ENCODE peak calls at places on chromosomes 6 and 20, in nine cellular contexts. One of them, this sample, is unnamed.

GRCh38 chr6:18330548-18331066 is 56.5 kb upstream of the RNF144B start:
- DNase-seq in A673: no peak
- DNase-seq in mesendoderm: no peak
- DNase-seq in brain microvascular endothelial cell: no peak
- DNase-seq in HL-60: no peak
- DNase-seq in CD8-positive, alpha-beta memory T cell: no peak
- DNase-seq in heart left ventricle: no peak
- DNase-seq in transverse colon: no peak
- DNase-seq in GM23338: no peak
- DNase-seq in this sample: no peak

GRCh38 chr6:106547961-106548453 is 81.3 kb downstream of the RTN4IP1 start:
- DNase-seq in mesendoderm: peak
- DNase-seq in A673: no peak
- DNase-seq in CD8-positive, alpha-beta memory T cell: no peak
- DNase-seq in transverse colon: no peak
- DNase-seq in GM23338: peak
- DNase-seq in heart left ventricle: no peak
- DNase-seq in brain microvascular endothelial cell: peak
- DNase-seq in HL-60: no peak
- DNase-seq in this sample: no peak

GRCh38 chr6:44304282-44305199 is 8.6 kb downstream of the AARS2 start:
- DNase-seq in heart left ventricle: no peak
- DNase-seq in CD8-positive, alpha-beta memory T cell: peak
- DNase-seq in A673: peak
- DNase-seq in brain microvascular endothelial cell: peak
- DNase-seq in mesendoderm: peak
- DNase-seq in GM23338: peak
- DNase-seq in transverse colon: no peak
- DNase-seq in HL-60: no peak
- DNase-seq in this sample: no peak

GRCh38 chr6:155126727-155127439 is 131.8 kb downstream of the TIAM2 start:
- DNase-seq in heart left ventricle: no peak
- DNase-seq in A673: no peak
- DNase-seq in brain microvascular endothelial cell: peak
- DNase-seq in mesendoderm: peak
- DNase-seq in GM23338: no peak
- DNase-seq in transverse colon: no peak
- DNase-seq in HL-60: no peak
- DNase-seq in CD8-positive, alpha-beta memory T cell: no peak
- DNase-seq in this sample: no peak

GRCh38 chr6:111841822-111842221 is 31.4 kb downstream of the FYN start:
- DNase-seq in brain microvascular endothelial cell: peak
- DNase-seq in heart left ventricle: no peak
- DNase-seq in mesendoderm: no peak
- DNase-seq in HL-60: peak
- DNase-seq in GM23338: no peak
- DNase-seq in transverse colon: peak
- DNase-seq in A673: no peak
- DNase-seq in CD8-positive, alpha-beta memory T cell: peak
- DNase-seq in this sample: peak

GRCh38 chr6:74574794-74575193 is 631.1 kb downstream of the COL12A1 start:
- DNase-seq in A673: peak
- DNase-seq in brain microvascular endothelial cell: peak
- DNase-seq in mesendoderm: peak
- DNase-seq in heart left ventricle: no peak
- DNase-seq in transverse colon: no peak
- DNase-seq in HL-60: no peak
- DNase-seq in CD8-positive, alpha-beta memory T cell: no peak
- DNase-seq in GM23338: peak
- DNase-seq in this sample: no peak

GRCh38 chr20:56827763-56828162 is 198.7 kb downstream of the TFAP2C start:
- DNase-seq in brain microvascular endothelial cell: no peak
- DNase-seq in heart left ventricle: no peak
- DNase-seq in GM23338: no peak
- DNase-seq in HL-60: no peak
- DNase-seq in CD8-positive, alpha-beta memory T cell: no peak
- DNase-seq in mesendoderm: no peak
- DNase-seq in transverse colon: no peak
- DNase-seq in A673: no peak
- DNase-seq in this sample: no peak

GRCh38 chr6:38646166-38646565 is 6.4 kb upstream of the BTBD9 start:
- DNase-seq in HL-60: no peak
- DNase-seq in CD8-positive, alpha-beta memory T cell: no peak
- DNase-seq in A673: no peak
- DNase-seq in heart left ventricle: no peak
- DNase-seq in GM23338: peak
- DNase-seq in mesendoderm: peak
- DNase-seq in brain microvascular endothelial cell: no peak
- DNase-seq in transverse colon: no peak
- DNase-seq in this sample: no peak

GRCh38 chr20:25039697-25040437 is 18.1 kb downstream of the ACSS1 start:
- DNase-seq in GM23338: no peak
- DNase-seq in HL-60: no peak
- DNase-seq in CD8-positive, alpha-beta memory T cell: no peak
- DNase-seq in brain microvascular endothelial cell: no peak
- DNase-seq in transverse colon: peak
- DNase-seq in heart left ventricle: peak
- DNase-seq in A673: no peak
- DNase-seq in mesendoderm: no peak
- DNase-seq in this sample: peak

GRCh38 chr6:617485-618100 is 39.3 kb downstream of the HUS1B start:
- DNase-seq in CD8-positive, alpha-beta memory T cell: no peak
- DNase-seq in heart left ventricle: no peak
- DNase-seq in A673: no peak
- DNase-seq in transverse colon: no peak
- DNase-seq in brain microvascular endothelial cell: no peak
- DNase-seq in HL-60: no peak
- DNase-seq in GM23338: peak
- DNase-seq in mesendoderm: peak
- DNase-seq in this sample: no peak

GRCh38 chr20:3068075-3068474 is 3.3 kb upstream of the OXT start:
- DNase-seq in heart left ventricle: no peak
- DNase-seq in A673: no peak
- DNase-seq in GM23338: no peak
- DNase-seq in transverse colon: no peak
- DNase-seq in brain microvascular endothelial cell: no peak
- DNase-seq in HL-60: no peak
- DNase-seq in mesendoderm: no peak
- DNase-seq in CD8-positive, alpha-beta memory T cell: no peak
- DNase-seq in this sample: no peak

DNA sequence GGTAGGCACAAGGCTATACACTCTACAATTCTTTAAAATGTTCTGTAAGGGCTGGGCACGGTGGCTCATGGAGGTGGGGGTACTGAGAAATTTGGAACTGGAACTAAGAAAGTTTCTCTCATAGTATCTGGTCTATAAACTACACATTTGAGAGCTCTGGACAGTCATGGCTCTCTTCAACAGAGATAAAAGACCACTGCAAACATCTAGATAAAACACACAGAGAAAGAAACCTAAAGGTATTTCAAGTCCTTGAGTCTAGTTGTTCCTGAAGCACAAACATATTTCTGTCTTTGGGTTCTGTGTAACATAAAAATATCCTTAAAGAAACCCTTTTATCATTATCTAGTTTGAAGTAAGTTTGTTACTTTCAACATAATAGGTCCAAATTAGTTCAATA is 35.2 kb downstream of the ILRUN start:
- DNase-seq in HL-60: no peak
- DNase-seq in transverse colon: no peak
- DNase-seq in heart left ventricle: no peak
- DNase-seq in GM23338: no peak
- DNase-seq in CD8-positive, alpha-beta memory T cell: no peak
- DNase-seq in mesendoderm: no peak
- DNase-seq in A673: no peak
- DNase-seq in brain microvascular endothelial cell: no peak
- DNase-seq in this sample: no peak
- H3K27ac ChIP-seq in HL-60: no peak
- H3K27ac ChIP-seq in transverse colon: no peak
- H3K27ac ChIP-seq in heart left ventricle: no peak
- H3K27ac ChIP-seq in GM23338: no peak
- H3K27ac ChIP-seq in CD8-positive, alpha-beta memory T cell: peak
- H3K27ac ChIP-seq in mesendoderm: no peak
- H3K27ac ChIP-seq in A673: no peak
- H3K27ac ChIP-seq in brain microvascular endothelial cell: no peak
- H3K27ac ChIP-seq in this sample: no peak

DNA sequence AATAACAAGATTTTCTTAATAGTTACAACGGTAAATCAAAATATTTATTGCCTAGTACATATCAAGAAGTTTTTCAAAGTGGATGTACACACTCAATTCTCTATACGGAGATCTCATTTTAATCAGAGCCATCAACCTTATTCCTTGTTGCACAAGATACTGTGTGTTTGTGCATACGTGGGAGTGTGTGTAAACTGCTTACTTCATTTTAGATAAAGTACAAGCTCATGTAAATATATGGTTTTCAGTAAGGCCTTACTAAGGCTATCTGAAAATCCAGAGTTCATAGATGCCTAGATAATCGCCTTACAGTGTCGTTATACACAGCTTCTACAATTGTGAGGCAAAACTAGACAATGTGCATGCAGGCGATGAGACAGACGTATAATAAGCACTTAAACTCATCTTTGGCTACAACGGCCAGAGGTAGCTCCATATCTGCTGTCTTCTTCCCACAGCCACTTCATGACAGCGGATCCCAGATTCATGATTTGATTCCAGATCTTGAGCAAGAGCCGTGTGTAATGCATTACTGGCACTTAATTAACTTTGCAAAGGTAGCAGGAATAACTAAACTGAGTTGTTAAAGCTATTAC is 2.5 kb downstream of the PERP start:
- DNase-seq in brain microvascular endothelial cell: no peak
- DNase-seq in A673: no peak
- DNase-seq in CD8-positive, alpha-beta memory T cell: no peak
- DNase-seq in GM23338: no peak
- DNase-seq in transverse colon: no peak
- DNase-seq in heart left ventricle: no peak
- DNase-seq in HL-60: no peak
- DNase-seq in mesendoderm: no peak
- DNase-seq in this sample: no peak
- H3K4me3 ChIP-seq in brain microvascular endothelial cell: no peak
- H3K4me3 ChIP-seq in A673: no peak
- H3K4me3 ChIP-seq in CD8-positive, alpha-beta memory T cell: no peak
- H3K4me3 ChIP-seq in GM23338: peak
- H3K4me3 ChIP-seq in transverse colon: no peak
- H3K4me3 ChIP-seq in heart left ventricle: peak
- H3K4me3 ChIP-seq in HL-60: no peak
- H3K4me3 ChIP-seq in mesendoderm: no peak
- H3K4me3 ChIP-seq in this sample: peak

GRCh38 chr20:19885576-19885956 is 127.5 kb downstream of the RIN2 start:
- DNase-seq in GM23338: no peak
- DNase-seq in transverse colon: no peak
- DNase-seq in mesendoderm: no peak
- DNase-seq in heart left ventricle: no peak
- DNase-seq in HL-60: no peak
- DNase-seq in CD8-positive, alpha-beta memory T cell: no peak
- DNase-seq in brain microvascular endothelial cell: no peak
- DNase-seq in A673: no peak
- DNase-seq in this sample: no peak
- H3K27ac ChIP-seq in GM23338: no peak
- H3K27ac ChIP-seq in transverse colon: peak
- H3K27ac ChIP-seq in mesendoderm: no peak
- H3K27ac ChIP-seq in heart left ventricle: peak
- H3K27ac ChIP-seq in HL-60: no peak
- H3K27ac ChIP-seq in CD8-positive, alpha-beta memory T cell: no peak
- H3K27ac ChIP-seq in brain microvascular endothelial cell: no peak
- H3K27ac ChIP-seq in A673: no peak
- H3K27ac ChIP-seq in this sample: no peak

GRCh38 chr6:133854633-133855598 is 34.0 kb upstream of the TCF21 start:
- DNase-seq in A673: no peak
- DNase-seq in heart left ventricle: no peak
- DNase-seq in brain microvascular endothelial cell: no peak
- DNase-seq in GM23338: peak
- DNase-seq in transverse colon: no peak
- DNase-seq in CD8-positive, alpha-beta memory T cell: no peak
- DNase-seq in HL-60: no peak
- DNase-seq in mesendoderm: peak
- DNase-seq in this sample: no peak
- H3K4me3 ChIP-seq in A673: no peak
- H3K4me3 ChIP-seq in heart left ventricle: peak
- H3K4me3 ChIP-seq in brain microvascular endothelial cell: peak
- H3K4me3 ChIP-seq in GM23338: peak
- H3K4me3 ChIP-seq in transverse colon: no peak
- H3K4me3 ChIP-seq in CD8-positive, alpha-beta memory T cell: no peak
- H3K4me3 ChIP-seq in HL-60: no peak
- H3K4me3 ChIP-seq in mesendoderm: no peak
- H3K4me3 ChIP-seq in this sample: peak

DNA sequence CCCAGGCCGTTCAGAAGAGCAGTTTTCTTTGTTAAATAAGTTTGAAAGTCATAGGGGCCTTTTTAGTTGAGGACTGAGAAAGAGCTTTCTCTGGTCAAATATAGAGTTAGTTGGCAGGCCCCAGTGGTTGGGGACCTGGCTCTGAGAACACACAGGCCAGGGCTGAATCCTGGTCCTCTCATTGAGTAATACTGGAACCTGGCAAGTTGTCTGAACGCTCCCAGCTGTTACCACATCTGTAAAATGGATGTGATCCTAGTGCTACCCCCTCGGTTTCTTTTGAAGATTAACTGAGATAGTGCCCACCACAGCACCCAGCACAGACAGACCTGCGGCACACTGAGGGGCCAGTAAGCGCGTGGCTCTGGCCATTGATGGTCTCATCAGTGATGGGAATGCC is 215.5 kb downstream of the ZDHHC14 start:
- DNase-seq in A673: no peak
- DNase-seq in GM23338: no peak
- DNase-seq in heart left ventricle: no peak
- DNase-seq in mesendoderm: no peak
- DNase-seq in HL-60: no peak
- DNase-seq in transverse colon: no peak
- DNase-seq in CD8-positive, alpha-beta memory T cell: no peak
- DNase-seq in brain microvascular endothelial cell: no peak
- DNase-seq in this sample: no peak
- H3K27ac ChIP-seq in A673: no peak
- H3K27ac ChIP-seq in GM23338: no peak
- H3K27ac ChIP-seq in heart left ventricle: no peak
- H3K27ac ChIP-seq in mesendoderm: no peak
- H3K27ac ChIP-seq in HL-60: no peak
- H3K27ac ChIP-seq in transverse colon: peak
- H3K27ac ChIP-seq in CD8-positive, alpha-beta memory T cell: no peak
- H3K27ac ChIP-seq in brain microvascular endothelial cell: no peak
- H3K27ac ChIP-seq in this sample: no peak

GRCh38 chr20:62650551-62651284 is 8.4 kb downstream of the SLCO4A1 start:
- DNase-seq in GM23338: no peak
- DNase-seq in A673: no peak
- DNase-seq in mesendoderm: no peak
- DNase-seq in CD8-positive, alpha-beta memory T cell: no peak
- DNase-seq in transverse colon: no peak
- DNase-seq in brain microvascular endothelial cell: no peak
- DNase-seq in heart left ventricle: no peak
- DNase-seq in HL-60: no peak
- DNase-seq in this sample: no peak
- H3K4me3 ChIP-seq in GM23338: no peak
- H3K4me3 ChIP-seq in A673: no peak
- H3K4me3 ChIP-seq in mesendoderm: no peak
- H3K4me3 ChIP-seq in CD8-positive, alpha-beta memory T cell: peak
- H3K4me3 ChIP-seq in transverse colon: no peak
- H3K4me3 ChIP-seq in brain microvascular endothelial cell: no peak
- H3K4me3 ChIP-seq in heart left ventricle: no peak
- H3K4me3 ChIP-seq in HL-60: no peak
- H3K4me3 ChIP-seq in this sample: no peak

This sample was measured in heart right ventricle.